ENCODE peak calls at places on chromosomes 4 and X, in eight cellular contexts. H is SK-N-SH, W is esophagus muscularis mucosa, I is GM12878, Z is breast epithelium, O is spleen, T is HCT116, Y is GM23338. S is an unnamed sample.

GRCh38 chr4:176676901-176677300 is 115.8 kb downstream of the VEGFC start:
- DNase-seq in H (no peak), W (no peak), I (no peak), Z (no peak), O (no peak), T (no peak), Y (no peak), S (no peak)

GRCh38 chr4:60723796-60724195 is 476.3 kb upstream of the ADGRL3 start:
- DNase-seq in H (no peak), W (no peak), I (no peak), Z (no peak), O (no peak), T (no peak), Y (no peak), S (no peak)

GRCh38 chrX:141183000-141183399 is 6.1 kb upstream of the LDOC1 start:
- DNase-seq in H (no peak), W (no peak), I (no peak), Z (no peak), O (no peak), T (no peak), Y (peak; percentile 13), S (no peak)

GRCh38 chrX:131792789-131793462 is 230.2 kb upstream of the STK26 start:
- DNase-seq in H (peak; percentile 68), W (no peak), I (peak; percentile 90), Z (peak; percentile 91), O (peak; percentile 88), T (no peak), Y (no peak), S (peak; percentile 92)

GRCh38 chr4:8000247-8000646 is 60.6 kb upstream of the AFAP1 start:
- DNase-seq in H (no peak), W (no peak), I (no peak), Z (no peak), O (no peak), T (no peak), Y (no peak), S (no peak)

GRCh38 chr4:99151931-99152448 is 7.9 kb upstream of the ADH4 start:
- DNase-seq in H (no peak), W (no peak), I (no peak), Z (no peak), O (no peak), T (no peak), Y (no peak), S (no peak)

GRCh38 chr4:11503166-11503565 is 74.5 kb upstream of the HS3ST1 start:
- DNase-seq in H (no peak), W (no peak), I (no peak), Z (peak; percentile 20), O (no peak), T (no peak), Y (no peak), S (no peak)

GRCh38 chr4:109548655-109549054 is 11.4 kb upstream of the MCUB start:
- DNase-seq in H (no peak), W (no peak), I (no peak), Z (no peak), O (no peak), T (no peak), Y (no peak), S (no peak)

GRCh38 chr4:113524505-113525186 is 236.9 kb downstream of the CAMK2D start:
- DNase-seq in H (no peak), W (no peak), I (no peak), Z (no peak), O (no peak), T (no peak), Y (no peak), S (no peak)

GRCh38 chr4:103451341-103451740 is 253.2 kb upstream of the CENPE start:
- DNase-seq in H (no peak), W (no peak), I (no peak), Z (no peak), O (no peak), T (peak; percentile 22), Y (no peak), S (no peak)

GRCh38 chr4:114464873-114465272 is 133.7 kb upstream of the UGT8 start:
- DNase-seq in H (no peak), W (no peak), I (no peak), Z (no peak), O (no peak), T (no peak), Y (no peak), S (no peak)

GRCh38 chr4:72312032-72312650 is 256.9 kb downstream of the ADAMTS3 start:
- DNase-seq in H (no peak), W (no peak), I (no peak), Z (peak; percentile 60), O (no peak), T (no peak), Y (peak; percentile 56), S (no peak)

GRCh38 chrX:11105080-11105479 is 6.1 kb upstream of the HCCS start:
- DNase-seq in H (no peak), W (no peak), I (no peak), Z (no peak), O (no peak), T (no peak), Y (no peak), S (no peak)

GRCh38 chr4:102439835-102440234 is 61.3 kb upstream of the NFKB1 start:
- DNase-seq in H (peak; percentile 22), W (no peak), I (no peak), Z (no peak), O (no peak), T (no peak), Y (no peak), S (no peak)

GRCh38 chr4:152102184-152103000 is 341.6 kb upstream of the GATB start:
- DNase-seq in H (no peak), W (peak; percentile 88), I (no peak), Z (no peak), O (no peak), T (peak; percentile 23), Y (no peak), S (peak; percentile 13)

GRCh38 chrX:41912922-41913321 is 10.4 kb downstream of the CASK start:
- DNase-seq in H (no peak), W (no peak), I (no peak), Z (no peak), O (no peak), T (no peak), Y (no peak), S (no peak)

GRCh38 chr4:338759-339097 is 1.1 kb downstream of the ZNF141 start:
- DNase-seq in H (no peak), W (no peak), I (no peak), Z (no peak), O (peak; percentile 78), T (no peak), Y (peak; percentile 25), S (no peak)

GRCh38 chr4:148778980-148779675 is 336.9 kb upstream of the NR3C2 start:
- DNase-seq in H (no peak), W (no peak), I (no peak), Z (no peak), O (no peak), T (no peak), Y (no peak), S (no peak)

GRCh38 chr4:186570193-186570996 is 15.0 kb upstream of the MTNR1A start:
- DNase-seq in H (no peak), W (no peak), I (no peak), Z (no peak), O (no peak), T (no peak), Y (no peak), S (no peak)

GRCh38 chrX:49163555-49164419 is 1.2 kb downstream of the MAGIX start:
- DNase-seq in H (peak; percentile 90), W (peak; percentile 95), I (peak; percentile 42), Z (peak; percentile 82), O (peak; percentile 96), T (peak; percentile 63), Y (peak; percentile 91), S (no peak)
- TF ChIP-seq POLR2AphosphoS5 in H (no peak), W (peak; percentile 76), I (no peak), Z (no peak), O (peak; percentile 84), T (peak; percentile 36), Y (peak; percentile 33), S (no peak)

GRCh38 chr4:150056569-150056968 is 21.7 kb upstream of the DCLK2 start:
- DNase-seq in H (no peak), W (no peak), I (no peak), Z (no peak), O (no peak), T (no peak), Y (no peak), S (no peak)
- TF ChIP-seq CTCF in H (no peak), W (no peak), I (no peak), Z (no peak), O (no peak), T (no peak), Y (no peak), S (no peak)

GRCh38 chr4:15303052-15303641 is 124.7 kb upstream of the C1QTNF7 start:
- DNase-seq in H (no peak), W (peak; percentile 34), I (no peak), Z (no peak), O (no peak), T (no peak), Y (no peak), S (peak; percentile 33)
- TF ChIP-seq POLR2AphosphoS5 in H (peak; percentile 73), W (no peak), I (no peak), Z (no peak), O (no peak), T (no peak), Y (no peak), S (no peak)

DNA sequence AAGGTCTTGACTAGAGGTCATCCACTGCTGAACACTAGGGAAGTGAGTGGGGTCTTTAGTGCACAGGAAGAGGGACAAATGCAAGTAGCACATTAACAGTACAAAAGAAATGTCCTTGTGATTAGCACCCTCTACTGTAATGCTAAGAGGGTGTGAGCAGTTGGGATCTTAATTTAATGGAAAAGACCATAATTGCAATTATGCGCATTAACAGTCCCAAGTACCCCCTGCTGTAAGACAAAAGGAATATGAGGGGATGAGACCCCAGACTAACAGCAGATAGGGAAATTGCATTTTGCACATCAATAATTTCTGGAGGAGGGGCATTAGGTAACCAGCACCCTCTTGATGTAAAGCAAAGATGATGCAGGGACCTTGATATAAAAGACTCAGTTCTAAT is 285.0 kb downstream of the CHIC1 start:
- DNase-seq in H (no peak), W (no peak), I (no peak), Z (no peak), O (no peak), T (no peak), Y (no peak), S (no peak)
- TF ChIP-seq CTCF in H (no peak), W (no peak), I (no peak), Z (no peak), O (no peak), T (no peak), Y (no peak), S (peak; percentile 18)

GRCh38 chr4:41644288-41644914 is 104.1 kb downstream of the PHOX2B start:
- DNase-seq in H (peak; percentile 75), W (peak; percentile 96), I (no peak), Z (no peak), O (no peak), T (no peak), Y (peak; percentile 90), S (no peak)
- TF ChIP-seq POLR2AphosphoS5 in H (no peak), W (peak; percentile 69), I (no peak), Z (no peak), O (peak; percentile 48), T (no peak), Y (no peak), S (no peak)

S was measured in Panc1.